ENCODE peak calls at places on chromosomes 6 and 20, in seven cellular contexts. M, W, S, A, C, T and O are unnamed samples.

GRCh38 chr6:131721161-131721560 is 10.3 kb upstream of the CTAGE9 start:
- DNase-seq in C (no peak), A (no peak), M (no peak), S (no peak), W (no peak), T (no peak), O (no peak)

GRCh38 chr6:42745083-42745637 is 743 bp downstream of the TBCC start:
- DNase-seq in M (peak; percentile 41), C (peak; percentile 17), A (peak; percentile 81), T (peak; percentile 19), W (peak; percentile 23), S (peak; percentile 40), O (peak; percentile 63)

GRCh38 chr20:48697845-48698491 is 129.8 kb downstream of the PREX1 start:
- DNase-seq in T (peak; percentile 91), S (peak; percentile 72), A (peak; percentile 48), M (peak; percentile 85), W (peak; percentile 52), C (peak; percentile 10), O (peak; percentile 61)

GRCh38 chr20:7829031-7829430 is 111.2 kb downstream of the HAO1 start:
- DNase-seq in M (no peak), C (no peak), T (no peak), S (no peak), A (no peak), W (no peak), O (no peak)

GRCh38 chr6:17470953-17471335 is 77.5 kb downstream of the CAP2 start:
- DNase-seq in A (peak; percentile 47), S (no peak), T (peak; percentile 90), W (peak; percentile 45), C (no peak), M (peak; percentile 59), O (no peak)

GRCh38 chr6:170035896-170036295 is 255.0 kb downstream of the DLL1 start:
- DNase-seq in A (no peak), C (no peak), W (no peak), S (no peak), M (no peak), T (no peak), O (no peak)

GRCh38 chr6:139124887-139125672 is 9.8 kb upstream of the HECA start:
- DNase-seq in C (peak; percentile 46), A (peak; percentile 87), T (peak; percentile 85), W (peak; percentile 65), M (peak; percentile 58), S (peak; percentile 29), O (peak; percentile 65)

GRCh38 chr6:4904461-4904860 is 99.4 kb downstream of the RPP40 start:
- DNase-seq in M (no peak), A (no peak), C (no peak), S (no peak), T (no peak), W (no peak), O (no peak)

GRCh38 chr20:37337208-37337955 is 8.6 kb upstream of the SRC start:
- DNase-seq in C (no peak), M (no peak), W (no peak), T (no peak), S (no peak), A (no peak), O (peak; percentile 18)

GRCh38 chr20:14148042-14148441 is 152.7 kb downstream of the MACROD2 start:
- DNase-seq in M (no peak), S (no peak), W (no peak), A (no peak), C (no peak), T (peak; percentile 27), O (no peak)

GRCh38 chr20:676315-676937 is 824 bp upstream of the SCRT2 start:
- DNase-seq in T (no peak), A (no peak), C (peak; percentile 87), M (no peak), S (no peak), W (no peak), O (peak; percentile 19)